ENCODE peak calls at places on chromosomes 1 and 21, in ten cellular contexts. G, F, H, P, V, C, S, X, L and E are unnamed samples.

GRCh38 chr1:86155807-86156561 is 588 bp downstream of the COL24A1 start:
- DNase-seq in G (no peak), F (peak), H (peak), P (no peak), V (no peak), C (peak), S (peak), X (no peak), L (peak), E (no peak)

GRCh38 chr1:160192234-160192633 is 1.9 kb downstream of the CASQ1 start:
- DNase-seq in G (no peak), F (no peak), H (no peak), P (no peak), V (no peak), C (no peak), S (no peak), X (no peak), L (no peak), E (no peak)

GRCh38 chr1:209879539-209879938 is 51.8 kb downstream of the UTP25 start:
- DNase-seq in G (no peak), F (no peak), H (no peak), P (no peak), V (no peak), C (no peak), S (peak), X (no peak), L (no peak), E (no peak)

GRCh38 chr1:99672500-99673213 is 26.7 kb downstream of the PALMD start:
- DNase-seq in G (no peak), F (no peak), H (no peak), P (no peak), V (no peak), C (peak), S (no peak), X (no peak), L (no peak), E (no peak)

GRCh38 chr1:109815809-109816791 is 52.4 kb upstream of the EPS8L3 start:
- DNase-seq in G (no peak), F (peak), H (peak), P (no peak), V (peak), C (peak), S (no peak), X (no peak), L (peak), E (no peak)

GRCh38 chr1:54499097-54500029 is 48.7 kb upstream of the ACOT11 start:
- DNase-seq in G (no peak), F (peak), H (no peak), P (no peak), V (no peak), C (peak), S (peak), X (no peak), L (peak), E (no peak)

GRCh38 chr1:210377934-210378333 is 49.2 kb downstream of the HHAT start:
- DNase-seq in G (no peak), F (peak), H (no peak), P (no peak), V (no peak), C (no peak), S (no peak), X (no peak), L (peak), E (no peak)

GRCh38 chr21:32900814-32901213 is 124.9 kb upstream of the OLIG2 start:
- DNase-seq in G (no peak), F (no peak), H (no peak), P (no peak), V (no peak), C (no peak), S (no peak), X (no peak), L (no peak), E (no peak)

GRCh38 chr1:222815367-222815765 is 527 bp downstream of the DISP1 start:
- DNase-seq in G (no peak), F (peak), H (no peak), P (no peak), V (peak), C (no peak), S (peak), X (peak), L (peak), E (no peak)

GRCh38 chr1:34500451-34500850 is 254.4 kb upstream of the GJB5 start:
- DNase-seq in G (no peak), F (no peak), H (peak), P (no peak), V (no peak), C (peak), S (peak), X (no peak), L (peak), E (no peak)

GRCh38 chr21:41207401-41208388 is 39.7 kb downstream of the BACE2 start:
- DNase-seq in G (peak), F (peak), H (no peak), P (peak), V (peak), C (no peak), S (peak), X (peak), L (peak), E (no peak)

GRCh38 chr1:100151679-100152078 is 18.7 kb downstream of the TRMT13 start:
- DNase-seq in G (no peak), F (no peak), H (no peak), P (no peak), V (no peak), C (no peak), S (no peak), X (no peak), L (no peak), E (no peak)

GRCh38 chr1:64745181-64745985 is 508 bp downstream of the RAVER2 start:
- DNase-seq in G (peak), F (no peak), H (peak), P (no peak), V (peak), C (peak), S (peak), X (no peak), L (peak), E (peak)

GRCh38 chr1:17892225-17892624 is 137.1 kb downstream of the ACTL8 start:
- DNase-seq in G (no peak), F (no peak), H (no peak), P (no peak), V (no peak), C (no peak), S (no peak), X (no peak), L (no peak), E (no peak)

GRCh38 chr1:30738670-30739559 is 15.5 kb upstream of the MATN1 start:
- DNase-seq in G (no peak), F (no peak), H (no peak), P (no peak), V (no peak), C (no peak), S (no peak), X (no peak), L (no peak), E (no peak)

GRCh38 chr1:28354121-28354520 is 15.4 kb upstream of the PHACTR4 start:
- DNase-seq in G (no peak), F (peak), H (no peak), P (no peak), V (no peak), C (no peak), S (peak), X (no peak), L (peak), E (no peak)

GRCh38 chr1:213014642-213015041 is 1.0 kb downstream of the ANGEL2 start:
- DNase-seq in G (no peak), F (no peak), H (no peak), P (no peak), V (no peak), C (no peak), S (no peak), X (no peak), L (peak), E (no peak)

GRCh38 chr1:31771891-31772668 is 7.9 kb upstream of the ADGRB2 start:
- DNase-seq in G (no peak), F (no peak), H (no peak), P (no peak), V (no peak), C (no peak), S (no peak), X (no peak), L (no peak), E (no peak)

GRCh38 chr1:237124856-237125462 is 83.0 kb downstream of the RYR2 start:
- DNase-seq in G (no peak), F (no peak), H (peak), P (no peak), V (no peak), C (no peak), S (no peak), X (no peak), L (no peak), E (no peak)

GRCh38 chr1:72557446-72558049 is 275.2 kb upstream of the NEGR1 start:
- DNase-seq in G (no peak), F (peak), H (no peak), P (no peak), V (no peak), C (no peak), S (peak), X (no peak), L (peak), E (no peak)

GRCh38 chr1:215776336-215776735 is 209.2 kb downstream of the KCTD3 start:
- DNase-seq in G (no peak), F (no peak), H (no peak), P (no peak), V (no peak), C (no peak), S (no peak), X (no peak), L (no peak), E (no peak)

GRCh38 chr1:53686371-53687267 is 52.3 kb downstream of the GLIS1 start:
- DNase-seq in G (no peak), F (peak), H (no peak), P (no peak), V (no peak), C (no peak), S (no peak), X (no peak), L (no peak), E (no peak)

GRCh38 chr1:215160351-215160750 is 77.8 kb downstream of the KCNK2 start:
- DNase-seq in G (no peak), F (peak), H (no peak), P (no peak), V (no peak), C (no peak), S (no peak), X (no peak), L (peak), E (no peak)

GRCh38 chr21:17343055-17343454 is 169.8 kb upstream of the CXADR start:
- DNase-seq in G (peak), F (no peak), H (no peak), P (no peak), V (no peak), C (no peak), S (peak), X (no peak), L (peak), E (no peak)

GRCh38 chr1:77540501-77541161 is 141.8 kb downstream of the ZZZ3 start:
- DNase-seq in G (peak), F (peak), H (peak), P (no peak), V (no peak), C (no peak), S (no peak), X (no peak), L (peak), E (no peak)

GRCh38 chr1:227893696-227894305 is 53.9 kb downstream of the WNT9A start:
- DNase-seq in G (no peak), F (no peak), H (no peak), P (peak), V (peak), C (peak), S (no peak), X (no peak), L (no peak), E (peak)

GRCh38 chr1:205276334-205277065 is 45.0 kb downstream of the NUAK2 start:
- DNase-seq in G (no peak), F (no peak), H (no peak), P (no peak), V (no peak), C (no peak), S (no peak), X (no peak), L (no peak), E (no peak)

GRCh38 chr1:226763741-226764264 is 24.7 kb upstream of the ITPKB start:
- DNase-seq in G (peak), F (peak), H (peak), P (no peak), V (no peak), C (no peak), S (peak), X (no peak), L (peak), E (no peak)

GRCh38 chr1:27521336-27522147 is 31.6 kb upstream of the WASF2 start:
- DNase-seq in G (no peak), F (no peak), H (no peak), P (no peak), V (peak), C (no peak), S (no peak), X (no peak), L (no peak), E (no peak)

GRCh38 chr1:31376374-31377134 is 3.7 kb upstream of the FABP3 start:
- DNase-seq in G (peak), F (peak), H (no peak), P (no peak), V (no peak), C (no peak), S (no peak), X (no peak), L (peak), E (peak)

GRCh38 chr1:201647094-201647493 is 108.2 kb downstream of the NAV1 start:
- DNase-seq in G (no peak), F (no peak), H (no peak), P (no peak), V (no peak), C (no peak), S (no peak), X (no peak), L (no peak), E (no peak)

GRCh38 chr1:104991702-104992101 is 1242.0 kb downstream of the AMY1C start:
- DNase-seq in G (no peak), F (no peak), H (no peak), P (no peak), V (no peak), C (no peak), S (no peak), X (no peak), L (no peak), E (no peak)

GRCh38 chr1:212637902-212638301 is 29.3 kb downstream of the ATF3 start:
- DNase-seq in G (no peak), F (no peak), H (no peak), P (no peak), V (no peak), C (no peak), S (no peak), X (no peak), L (no peak), E (no peak)

GRCh38 chr1:220045356-220046051 is 801 bp downstream of the EPRS1 start:
- DNase-seq in G (no peak), F (no peak), H (peak), P (no peak), V (no peak), C (no peak), S (peak), X (no peak), L (peak), E (no peak)

GRCh38 chr1:149979972-149980548 is 30.5 kb downstream of the OTUD7B start:
- DNase-seq in G (no peak), F (no peak), H (peak), P (no peak), V (no peak), C (no peak), S (no peak), X (no peak), L (no peak), E (no peak)

GRCh38 chr1:228017356-228018124 is 10.7 kb downstream of the WNT3A start:
- DNase-seq in G (no peak), F (no peak), H (no peak), P (no peak), V (no peak), C (peak), S (no peak), X (no peak), L (no peak), E (no peak)

GRCh38 chr1:210598135-210598652 is 269.5 kb downstream of the HHAT start:
- DNase-seq in G (peak), F (peak), H (no peak), P (no peak), V (peak), C (no peak), S (peak), X (peak), L (peak), E (no peak)

GRCh38 chr21:35371217-35371616 is 322.1 kb upstream of the RUNX1 start:
- DNase-seq in G (no peak), F (no peak), H (no peak), P (no peak), V (no peak), C (no peak), S (no peak), X (no peak), L (no peak), E (no peak)

DNA sequence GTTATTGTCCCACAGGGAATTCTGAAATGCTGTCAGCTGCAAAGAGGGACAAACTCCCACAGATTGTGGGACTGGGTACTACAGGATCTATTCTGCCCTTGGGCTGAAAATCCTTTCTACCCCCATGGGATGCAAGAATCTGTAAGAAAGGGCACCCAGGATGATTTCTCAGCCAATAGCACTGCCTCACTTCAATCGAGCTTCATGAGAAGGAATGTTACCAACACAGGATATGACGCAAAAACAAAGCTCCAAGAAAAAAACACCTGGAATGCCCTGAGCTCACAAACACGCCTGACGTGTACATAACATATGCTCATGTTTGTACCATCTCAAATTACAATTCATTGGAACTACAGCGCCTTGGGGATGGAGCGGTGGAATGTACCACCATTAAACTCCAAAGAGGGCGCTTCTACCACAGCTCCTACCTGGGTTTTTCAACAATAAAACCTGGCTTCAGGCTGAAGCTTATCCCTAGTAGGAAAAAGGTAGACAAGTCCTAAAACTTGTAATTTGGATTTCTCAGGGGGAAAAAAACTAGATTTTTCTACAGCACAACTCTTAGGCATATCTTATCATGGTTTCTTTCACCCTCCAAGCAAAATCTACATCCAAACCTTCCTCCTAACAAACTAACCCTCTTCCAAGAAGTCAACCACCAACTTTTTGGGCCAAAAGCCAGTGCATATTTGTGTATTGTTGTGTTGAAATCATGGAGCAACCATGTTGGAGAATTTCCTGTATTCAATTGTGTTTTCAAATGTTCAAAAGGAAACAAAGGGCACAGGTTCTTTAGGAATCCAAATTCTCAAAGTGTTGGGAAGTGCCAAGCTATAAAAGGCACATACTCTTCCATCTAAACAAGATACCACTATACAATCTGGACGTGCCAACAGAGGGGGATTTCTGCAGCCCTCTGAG is 78.9 kb downstream of the TGFBR3 start:
- DNase-seq in G (peak), F (no peak), H (no peak), P (no peak), V (no peak), C (no peak), S (no peak), X (no peak), L (peak), E (no peak)
- TF ChIP-seq CTCF in G (no peak), F (no peak), H (no peak), P (no peak), V (no peak), C (no peak), S (no peak), X (no peak), L (no peak), E (no peak)

GRCh38 chr1:63454269-63454668 is 68.8 kb downstream of the ITGB3BP start:
- DNase-seq in G (peak), F (peak), H (no peak), P (no peak), V (no peak), C (no peak), S (no peak), X (no peak), L (peak), E (no peak)
- TF ChIP-seq CTCF in G (peak), F (peak), H (no peak), P (no peak), V (no peak), C (no peak), S (no peak), X (no peak), L (peak), E (peak)

GRCh38 chr1:234863596-234863995 is 253.6 kb upstream of the IRF2BP2 start:
- DNase-seq in G (no peak), F (peak), H (no peak), P (no peak), V (no peak), C (no peak), S (no peak), X (no peak), L (peak), E (no peak)

GRCh38 chr1:234866007-234866866 is 256.3 kb upstream of the IRF2BP2 start:
- DNase-seq in G (no peak), F (peak), H (no peak), P (peak), V (peak), C (no peak), S (peak), X (no peak), L (peak), E (no peak)

GRCh38 chr1:234864116-234864515 is 254.1 kb upstream of the IRF2BP2 start:
- DNase-seq in G (no peak), F (no peak), H (no peak), P (no peak), V (no peak), C (no peak), S (no peak), X (no peak), L (no peak), E (no peak)

GRCh38 chr1:234862944-234863515 is 253.1 kb upstream of the IRF2BP2 start:
- DNase-seq in G (no peak), F (peak), H (no peak), P (peak), V (peak), C (peak), S (no peak), X (peak), L (peak), E (no peak)

GRCh38 chr1:234865171-234866006 is 255.4 kb upstream of the IRF2BP2 start:
- DNase-seq in G (no peak), F (no peak), H (no peak), P (no peak), V (no peak), C (no peak), S (no peak), X (no peak), L (no peak), E (no peak)
- TF ChIP-seq CTCF in G (no peak), F (no peak), H (no peak), P (no peak), V (no peak), C (no peak), S (no peak), X (no peak), L (no peak), E (no peak)

GRCh38 chr1:152757747-152758146 is at the start of gene KPRP:
- DNase-seq in G (no peak), F (no peak), H (no peak), P (no peak), V (no peak), C (no peak), S (no peak), X (no peak), L (no peak), E (no peak)
- TF ChIP-seq CTCF in G (no peak), F (no peak), H (no peak), P (no peak), V (no peak), C (no peak), S (no peak), X (no peak), L (no peak), E (no peak)

GRCh38 chr1:51215169-51215568 is 20.9 kb upstream of the RNF11 start:
- DNase-seq in G (no peak), F (peak), H (no peak), P (no peak), V (no peak), C (no peak), S (no peak), X (no peak), L (peak), E (no peak)

GRCh38 chr1:51220548-51220947 is 15.5 kb upstream of the RNF11 start:
- DNase-seq in G (no peak), F (no peak), H (no peak), P (no peak), V (no peak), C (no peak), S (no peak), X (no peak), L (no peak), E (no peak)

GRCh38 chr1:51216631-51217030 is 19.4 kb upstream of the RNF11 start:
- DNase-seq in G (no peak), F (no peak), H (no peak), P (no peak), V (no peak), C (no peak), S (no peak), X (no peak), L (no peak), E (no peak)

GRCh38 chr1:51217101-51217500 is 19.0 kb upstream of the RNF11 start:
- DNase-seq in G (no peak), F (no peak), H (no peak), P (no peak), V (no peak), C (no peak), S (no peak), X (no peak), L (no peak), E (no peak)

GRCh38 chr1:51218570-51218969 is 17.5 kb upstream of the RNF11 start:
- DNase-seq in G (no peak), F (no peak), H (no peak), P (no peak), V (no peak), C (no peak), S (no peak), X (no peak), L (no peak), E (no peak)
- TF ChIP-seq CTCF in G (no peak), F (no peak), H (no peak), P (no peak), V (no peak), C (no peak), S (no peak), X (no peak), L (no peak), E (no peak)

GRCh38 chr1:98468111-98468717 is 193.3 kb upstream of the SNX7 start:
- DNase-seq in G (peak), F (peak), H (peak), P (no peak), V (no peak), C (no peak), S (peak), X (no peak), L (peak), E (no peak)
- TF ChIP-seq CTCF in G (peak), F (peak), H (peak), P (peak), V (peak), C (no peak), S (peak), X (peak), L (peak), E (peak)

GRCh38 chr1:67883069-67883468 is 49.8 kb upstream of the GNG12 start:
- DNase-seq in G (peak), F (peak), H (no peak), P (no peak), V (no peak), C (no peak), S (no peak), X (no peak), L (peak), E (no peak)
- TF ChIP-seq CTCF in G (no peak), F (no peak), H (no peak), P (no peak), V (no peak), C (no peak), S (no peak), X (no peak), L (no peak), E (no peak)

GRCh38 chr1:199123615-199124014 is 484.8 kb downstream of the PTPRC start:
- DNase-seq in G (no peak), F (peak), H (no peak), P (no peak), V (no peak), C (no peak), S (no peak), X (no peak), L (peak), E (no peak)
- TF ChIP-seq CTCF in G (no peak), F (no peak), H (no peak), P (no peak), V (no peak), C (no peak), S (no peak), X (no peak), L (no peak), E (no peak)